ENCODE peak calls at places on chromosome 7, in four cellular contexts. One of them, this sample, is unnamed.

GRCh38 chr7:108418941-108419340 is 37.3 kb downstream of the NRCAM start:
- DNase-seq in ovary: no peak
- DNase-seq in neural progenitor cell: no peak
- DNase-seq in heart left ventricle: no peak
- DNase-seq in this sample: no peak

GRCh38 chr7:5695037-5695708 is 86.3 kb downstream of the RNF216 start:
- DNase-seq in ovary: no peak
- DNase-seq in heart left ventricle: peak; percentile 59
- DNase-seq in neural progenitor cell: no peak
- DNase-seq in this sample: no peak

GRCh38 chr7:134480202-134480601 is 21.3 kb upstream of the AKR1B1 start:
- DNase-seq in heart left ventricle: no peak
- DNase-seq in ovary: no peak
- DNase-seq in neural progenitor cell: no peak
- DNase-seq in this sample: no peak

GRCh38 chr7:43481905-43482678 is 100.8 kb upstream of the STK17A start:
- DNase-seq in neural progenitor cell: no peak
- DNase-seq in heart left ventricle: no peak
- DNase-seq in ovary: no peak
- DNase-seq in this sample: no peak

GRCh38 chr7:10116511-10116910 is 857.2 kb upstream of the PHF14 start:
- DNase-seq in neural progenitor cell: no peak
- DNase-seq in heart left ventricle: no peak
- DNase-seq in ovary: no peak
- DNase-seq in this sample: no peak

GRCh38 chr7:94650652-94651051 is 5.3 kb downstream of the SGCE start:
- DNase-seq in heart left ventricle: no peak
- DNase-seq in neural progenitor cell: no peak
- DNase-seq in ovary: no peak
- DNase-seq in this sample: no peak

GRCh38 chr7:127859330-127859729 is 171.9 kb downstream of the LRRC4 start:
- DNase-seq in neural progenitor cell: no peak
- DNase-seq in ovary: no peak
- DNase-seq in heart left ventricle: no peak
- DNase-seq in this sample: no peak

GRCh38 chr7:113629244-113629643 is 289.6 kb downstream of the PPP1R3A start:
- DNase-seq in neural progenitor cell: no peak
- DNase-seq in ovary: no peak
- DNase-seq in heart left ventricle: no peak
- DNase-seq in this sample: no peak

GRCh38 chr7:115748123-115748738 is 282.3 kb downstream of the TFEC start:
- DNase-seq in neural progenitor cell: peak; percentile 51
- DNase-seq in ovary: no peak
- DNase-seq in heart left ventricle: no peak
- DNase-seq in this sample: no peak
- TF ChIP-seq CTCF in neural progenitor cell: peak; percentile 65
- TF ChIP-seq CTCF in ovary: no peak
- TF ChIP-seq CTCF in heart left ventricle: no peak
- TF ChIP-seq CTCF in this sample: peak; percentile 62

DNA sequence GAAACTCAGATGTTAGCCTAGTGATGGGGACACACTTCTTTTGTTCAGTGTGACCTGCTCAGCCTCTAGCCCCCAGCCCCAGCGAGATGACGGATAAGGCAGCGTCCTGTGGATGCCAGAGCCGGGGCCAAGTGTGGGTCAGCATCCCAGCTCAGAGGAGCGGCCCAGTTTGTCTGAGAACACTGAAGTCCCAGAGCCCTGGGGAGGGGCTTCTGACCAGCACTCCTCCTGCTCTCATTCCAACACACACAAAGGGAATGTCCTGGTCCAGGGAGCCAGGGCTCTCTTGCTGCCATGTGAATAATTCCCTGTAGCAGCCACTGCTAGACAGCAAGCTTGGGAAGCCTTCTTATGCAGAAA is 4.5 kb upstream of the ATP6V0E2 start:
- DNase-seq in ovary: no peak
- DNase-seq in neural progenitor cell: no peak
- DNase-seq in heart left ventricle: no peak
- DNase-seq in this sample: no peak
- H3K4me3 ChIP-seq in ovary: no peak overlapping the region
- H3K4me3 ChIP-seq in neural progenitor cell: no peak overlapping the region
- H3K4me3 ChIP-seq in heart left ventricle: no peak overlapping the region
- H3K4me3 ChIP-seq in this sample: no peak overlapping the region

GRCh38 chr7:149850007-149850594 is 11.9 kb downstream of the ZNF862 start:
- DNase-seq in heart left ventricle: no peak
- DNase-seq in ovary: no peak
- DNase-seq in neural progenitor cell: no peak
- DNase-seq in this sample: no peak
- TF ChIP-seq CTCF in heart left ventricle: no peak
- TF ChIP-seq CTCF in ovary: no peak
- TF ChIP-seq CTCF in neural progenitor cell: no peak
- TF ChIP-seq CTCF in this sample: no peak

GRCh38 chr7:130140551-130141160 is 64.5 kb downstream of the TMEM209 start:
- DNase-seq in heart left ventricle: no peak
- DNase-seq in ovary: peak; percentile 42
- DNase-seq in neural progenitor cell: no peak
- DNase-seq in this sample: no peak
- H3K4me3 ChIP-seq in heart left ventricle: peak overlapping the region; percentile 36
- H3K4me3 ChIP-seq in ovary: peak overlapping the region; percentile 70
- H3K4me3 ChIP-seq in neural progenitor cell: no peak overlapping the region
- H3K4me3 ChIP-seq in this sample: no peak overlapping the region

GRCh38 chr7:1123721-1124120 is 35.8 kb downstream of the GPER1 start:
- DNase-seq in heart left ventricle: peak; percentile 82
- DNase-seq in neural progenitor cell: peak; percentile 89
- DNase-seq in ovary: peak; percentile 88
- DNase-seq in this sample: no peak
- TF ChIP-seq CTCF in heart left ventricle: peak; percentile 77
- TF ChIP-seq CTCF in neural progenitor cell: peak; percentile 69
- TF ChIP-seq CTCF in ovary: peak; percentile 46
- TF ChIP-seq CTCF in this sample: peak; percentile 63

GRCh38 chr7:155349601-155350331 is 52.1 kb downstream of the INSIG1 start:
- DNase-seq in ovary: peak; percentile 23
- DNase-seq in heart left ventricle: no peak
- DNase-seq in neural progenitor cell: peak; percentile 34
- DNase-seq in this sample: no peak

GRCh38 chr7:155353256-155353897 is 55.7 kb downstream of the INSIG1 start:
- DNase-seq in neural progenitor cell: no peak
- DNase-seq in ovary: no peak
- DNase-seq in heart left ventricle: no peak
- DNase-seq in this sample: no peak

GRCh38 chr7:155352076-155352752 is 54.5 kb downstream of the INSIG1 start:
- DNase-seq in neural progenitor cell: no peak
- DNase-seq in heart left ventricle: no peak
- DNase-seq in ovary: peak; percentile 11
- DNase-seq in this sample: no peak

GRCh38 chr7:155352753-155353115 is 55.1 kb downstream of the INSIG1 start:
- DNase-seq in heart left ventricle: no peak
- DNase-seq in neural progenitor cell: no peak
- DNase-seq in ovary: no peak
- DNase-seq in this sample: no peak

GRCh38 chr7:155351120-155351870 is 53.6 kb downstream of the INSIG1 start:
- DNase-seq in ovary: peak; percentile 7
- DNase-seq in heart left ventricle: no peak
- DNase-seq in neural progenitor cell: no peak
- DNase-seq in this sample: no peak
- H3K4me3 ChIP-seq in ovary: no peak overlapping the region
- H3K4me3 ChIP-seq in heart left ventricle: no peak overlapping the region
- H3K4me3 ChIP-seq in neural progenitor cell: no peak overlapping the region
- H3K4me3 ChIP-seq in this sample: no peak overlapping the region

DNA sequence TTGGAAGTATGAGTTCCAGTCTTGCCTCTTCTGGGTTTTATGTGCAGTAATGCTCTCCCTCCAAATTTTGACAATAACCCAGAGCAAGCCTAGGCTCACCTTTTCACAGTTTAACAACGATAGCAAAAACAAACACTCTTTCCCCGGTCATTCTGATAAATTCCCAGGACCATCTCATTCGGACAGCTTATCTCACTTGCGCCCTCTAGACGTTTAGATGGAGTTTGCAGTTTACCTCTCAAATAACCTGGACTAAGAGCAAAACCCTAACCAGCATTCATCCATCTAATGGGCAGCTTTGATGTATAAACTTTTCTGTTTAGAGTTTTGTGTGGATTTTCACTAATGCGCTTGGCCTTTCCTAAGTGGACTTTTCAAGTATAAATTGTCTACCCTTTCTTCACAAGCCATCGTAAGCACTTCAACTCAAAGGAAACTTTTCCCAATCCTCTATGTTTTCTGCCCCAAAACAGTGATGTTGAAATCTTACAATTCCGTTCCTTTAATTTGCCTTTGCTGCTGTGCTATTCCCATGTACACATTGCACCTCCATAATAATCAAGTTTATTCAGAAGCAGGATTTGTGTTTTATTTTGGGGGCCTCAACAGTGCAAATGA is 114.9 kb downstream of the HDAC9 start:
- DNase-seq in ovary: no peak
- DNase-seq in neural progenitor cell: peak; percentile 64
- DNase-seq in heart left ventricle: no peak
- DNase-seq in this sample: no peak
- TF ChIP-seq CTCF in ovary: no peak
- TF ChIP-seq CTCF in neural progenitor cell: peak; percentile 87
- TF ChIP-seq CTCF in heart left ventricle: peak; percentile 56
- TF ChIP-seq CTCF in this sample: peak; percentile 71

This sample was measured in epithelial cell of proximal tubule.